ENCODE peak calls at places on chromosomes 5 and 9, in seven cellular contexts. D is epithelial cell of proximal tubule, R is fibroblast of villous mesenchyme, F is lower leg skin, W is NB4, H is brain microvascular endothelial cell, P is upper lobe of right lung. C is an unnamed sample.

GRCh38 chr5:115262405-115263247 is at the start of gene PGGT1B:
- DNase-seq in R (peak; percentile 67), H (peak; percentile 55), P (peak; percentile 89), F (peak; percentile 66), D (no peak), W (peak; percentile 93), C (no peak)

GRCh38 chr5:180682560-180682959 is 33.2 kb upstream of the FLT4 start:
- DNase-seq in F (no peak), H (no peak), D (no peak), P (no peak), W (no peak), R (no peak), C (no peak)

GRCh38 chr9:128713411-128713780 is 10.5 kb downstream of the ZDHHC12 start:
- DNase-seq in D (no peak), P (no peak), H (no peak), F (no peak), W (no peak), R (no peak), C (no peak)

GRCh38 chr9:116198344-116198743 is 44.8 kb downstream of the PAPPA start:
- DNase-seq in W (no peak), R (peak; percentile 28), F (no peak), H (no peak), D (no peak), P (no peak), C (no peak)

GRCh38 chr9:128917151-128917849 is 3.5 kb upstream of the PHYHD1 start:
- DNase-seq in F (peak; percentile 84), H (peak; percentile 32), R (peak; percentile 90), W (no peak), P (peak; percentile 89), D (no peak), C (no peak)

GRCh38 chr5:149450199-149450598 is 71.1 kb upstream of the IL17B start:
- DNase-seq in R (peak; percentile 75), P (peak; percentile 69), H (peak; percentile 54), F (peak; percentile 37), D (no peak), W (no peak), C (no peak)

GRCh38 chr5:178350361-178351220 is 118.0 kb upstream of the PHYKPL start:
- DNase-seq in W (peak; percentile 62), F (no peak), P (peak; percentile 59), R (no peak), D (no peak), H (no peak), C (no peak)

GRCh38 chr9:99436636-99437035 is 214.6 kb downstream of the SEC61B start:
- DNase-seq in H (no peak), W (no peak), P (no peak), D (no peak), F (no peak), R (no peak), C (no peak)

GRCh38 chr9:99197124-99197630 is 24.6 kb downstream of the ALG2 start:
- DNase-seq in P (no peak), F (no peak), H (no peak), D (no peak), W (no peak), R (no peak), C (no peak)

GRCh38 chr9:104286792-104287191 is 192.7 kb downstream of the SMC2 start:
- DNase-seq in W (no peak), F (no peak), P (no peak), H (no peak), R (no peak), D (no peak), C (peak; percentile 30)

GRCh38 chr5:176743136-176743827 is 67.1 kb upstream of the UNC5A start:
- DNase-seq in D (no peak), H (no peak), W (no peak), R (no peak), P (peak; percentile 57), F (no peak), C (no peak)

GRCh38 chr5:147388171-147388977 is 121.5 kb downstream of the DPYSL3 start:
- DNase-seq in R (no peak), D (no peak), P (no peak), W (no peak), H (no peak), F (no peak), C (no peak)

GRCh38 chr9:116234091-116234490 is 80.5 kb downstream of the PAPPA start:
- DNase-seq in R (peak; percentile 97), D (peak; percentile 77), F (no peak), W (no peak), P (no peak), H (peak; percentile 97), C (no peak)

GRCh38 chr9:14198544-14199510 is 115.1 kb downstream of the NFIB start:
- DNase-seq in F (peak; percentile 65), R (no peak), D (no peak), H (peak; percentile 63), P (no peak), W (no peak), C (no peak)

GRCh38 chr9:115211413-115212204 is 93.7 kb upstream of the TNC start:
- DNase-seq in H (peak; percentile 74), F (no peak), P (no peak), R (peak; percentile 71), W (no peak), D (no peak), C (no peak)

GRCh38 chr5:176639981-176640380 is 7.3 kb upstream of the TSPAN17 start:
- DNase-seq in P (no peak), R (no peak), W (no peak), F (no peak), H (no peak), D (no peak), C (no peak)

GRCh38 chr9:35835216-35835604 is 6.2 kb downstream of the TMEM8B start:
- DNase-seq in P (no peak), W (no peak), R (no peak), H (no peak), F (no peak), D (no peak), C (no peak)

GRCh38 chr5:142399899-142400298 is 75.1 kb upstream of the SPRY4 start:
- DNase-seq in H (no peak), F (no peak), P (no peak), D (no peak), R (no peak), W (no peak), C (no peak)

GRCh38 chr5:76716456-76717157 is 681 bp downstream of the F2R start:
- DNase-seq in W (no peak), D (no peak), F (no peak), P (no peak), H (peak; percentile 38), R (no peak), C (no peak)

GRCh38 chr5:176176231-176176630 is 62.0 kb upstream of the SIMC1 start:
- DNase-seq in P (no peak), H (no peak), W (no peak), R (no peak), F (no peak), D (no peak), C (no peak)

GRCh38 chr5:109164001-109164400 is 245.8 kb downstream of the PJA2 start:
- DNase-seq in D (no peak), F (no peak), P (no peak), W (no peak), R (no peak), H (no peak), C (no peak)

GRCh38 chr9:108296056-108296455 is 559.7 kb downstream of the ACTL7B start:
- DNase-seq in F (no peak), R (peak; percentile 56), P (no peak), H (peak; percentile 53), W (no peak), D (peak; percentile 33), C (no peak)

GRCh38 chr5:38608877-38609276 is 52.4 kb upstream of the LIFR start:
- DNase-seq in F (no peak), P (no peak), R (peak; percentile 33), H (no peak), W (no peak), D (no peak), C (no peak)

GRCh38 chr5:177402271-177403043 is 2.0 kb upstream of the PFN3 start:
- DNase-seq in R (peak; percentile 62), P (peak; percentile 87), D (peak; percentile 42), W (peak; percentile 46), H (no peak), F (peak; percentile 56), C (no peak)

GRCh38 chr9:108784128-108784490 is 71.7 kb downstream of the ACTL7B start:
- DNase-seq in R (no peak), F (no peak), P (no peak), H (no peak), D (no peak), W (peak; percentile 61), C (no peak)

DNA sequence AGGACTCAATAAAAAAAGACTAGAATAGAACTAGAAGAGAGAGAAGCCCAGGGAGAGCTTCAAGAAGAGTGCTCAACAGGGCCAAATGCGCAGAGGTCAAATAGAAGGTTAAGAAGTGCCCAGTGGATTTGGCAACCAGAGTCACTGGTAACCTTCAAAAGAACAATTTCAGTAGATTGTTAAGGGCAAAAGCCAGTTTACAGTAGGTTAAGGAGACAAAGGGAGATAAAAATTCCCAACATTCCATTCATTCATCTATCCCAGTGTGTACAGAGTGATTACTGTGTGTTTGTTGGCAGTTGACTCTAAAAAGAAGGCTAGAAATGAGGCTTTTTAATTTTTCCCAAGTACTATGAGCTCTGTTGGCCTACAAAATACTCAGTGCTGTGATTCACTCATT is 69.4 kb downstream of the RIGI start:
- DNase-seq in H (no peak), W (no peak), F (no peak), D (peak; percentile 13), P (no peak), R (no peak), C (peak; percentile 10)
- H3K4me3 ChIP-seq in H (no peak overlapping the region), W (no peak overlapping the region), F (no peak overlapping the region), D (no peak overlapping the region), P (no peak overlapping the region), R (no peak overlapping the region), C (no peak overlapping the region)

GRCh38 chr9:110255417-110256141 is 728 bp downstream of the TXN start:
- DNase-seq in R (peak; percentile 58), F (peak; percentile 44), W (peak; percentile 77), D (no peak), H (peak; percentile 39), P (peak; percentile 88), C (no peak)
- TF ChIP-seq CTCF in R (no peak), F (no peak), W (no peak), D (no peak), H (no peak), P (no peak), C (no peak)

GRCh38 chr9:137639303-137640051 is 20.7 kb downstream of the EHMT1 start:
- DNase-seq in W (no peak), R (peak; percentile 84), F (no peak), H (no peak), P (no peak), D (no peak), C (no peak)
- H3K4me3 ChIP-seq in W (no peak overlapping the region), R (peak overlapping the region; percentile 50), F (no peak overlapping the region), H (no peak overlapping the region), P (peak overlapping the region; percentile 14), D (no peak overlapping the region), C (no peak overlapping the region)

DNA sequence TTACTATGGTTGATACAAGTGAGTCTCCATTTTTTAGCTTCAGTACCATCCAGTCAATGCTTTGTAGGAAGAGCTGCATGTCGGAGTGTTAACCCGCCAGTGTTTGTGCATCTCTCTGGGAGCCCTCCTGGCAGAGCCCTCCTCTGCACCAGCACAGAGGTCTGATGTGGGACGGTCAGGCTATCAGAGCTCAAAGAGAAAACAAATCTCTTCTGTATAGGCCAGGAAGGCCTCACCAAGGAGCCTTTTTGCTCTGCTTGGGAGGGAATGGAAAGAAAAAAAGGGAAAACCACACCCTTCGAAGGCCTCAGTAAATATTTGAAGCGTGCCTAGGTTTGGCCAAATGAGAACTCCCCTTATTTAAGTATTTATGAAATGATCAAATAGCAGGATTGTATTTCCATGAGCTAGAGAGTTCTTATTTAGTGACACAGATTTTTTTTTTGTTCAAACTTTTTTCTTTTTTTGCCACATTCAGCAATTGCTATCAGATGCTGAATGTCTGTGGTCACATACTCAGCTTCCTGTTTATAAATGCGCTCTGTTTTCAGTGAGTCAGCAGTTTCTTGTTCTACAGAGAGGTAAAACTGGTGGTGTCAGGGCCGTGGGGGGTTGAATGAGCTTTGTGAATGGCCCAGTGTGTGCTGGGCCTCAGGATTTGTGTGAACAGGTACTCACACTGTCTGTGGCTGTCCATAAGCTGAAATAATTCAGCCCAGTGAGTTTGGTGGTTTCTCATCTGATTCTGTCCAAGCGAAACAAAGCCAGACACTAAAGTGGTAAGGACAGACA is 226.6 kb downstream of the SNX18 start:
- DNase-seq in H (peak; percentile 91), F (peak; percentile 44), P (no peak), D (peak; percentile 57), R (peak; percentile 98), W (peak; percentile 80), C (no peak)
- TF ChIP-seq CTCF in H (no peak), F (no peak), P (no peak), D (no peak), R (no peak), W (no peak), C (no peak)

C was measured in retinal pigment epithelial cell.